ENCODE peak calls at places on chromosomes 16 and 17, in six cellular contexts. P, Q, G, A, J and I are unnamed samples.

GRCh38 chr16:8962393-8963009 is 1.2 kb downstream of the USP7 start:
- DNase-seq in P (peak), Q (no peak), G (no peak), A (peak), J (no peak), I (peak)

GRCh38 chr16:85173077-85173980 is 61.1 kb upstream of the CIBAR2 start:
- DNase-seq in P (peak), Q (peak), G (no peak), A (peak), J (no peak), I (no peak)

GRCh38 chr17:83080641-83081560 is 1.5 kb downstream of the METRNL start:
- DNase-seq in P (peak), Q (no peak), G (no peak), A (no peak), J (no peak), I (no peak)

GRCh38 chr16:4015275-4015990 is 100.8 kb downstream of the ADCY9 start:
- DNase-seq in P (no peak), Q (peak), G (no peak), A (peak), J (no peak), I (no peak)

GRCh38 chr17:5793899-5794298 is 209.6 kb upstream of the NLRP1 start:
- DNase-seq in P (no peak), Q (no peak), G (peak), A (no peak), J (no peak), I (no peak)

GRCh38 chr16:83952940-83953795 is at the start of gene OSGIN1:
- DNase-seq in P (peak), Q (peak), G (peak), A (peak), J (peak), I (peak)

GRCh38 chr17:7848665-7849184 is 6.1 kb upstream of the TMEM88 start:
- DNase-seq in P (no peak), Q (no peak), G (no peak), A (no peak), J (no peak), I (no peak)

GRCh38 chr17:49029841-49030240 is 32.7 kb downstream of the IGF2BP1 start:
- DNase-seq in P (no peak), Q (no peak), G (no peak), A (no peak), J (no peak), I (no peak)

GRCh38 chr17:46841561-46842379 is 9.6 kb upstream of the WNT9B start:
- DNase-seq in P (peak), Q (no peak), G (no peak), A (peak), J (no peak), I (no peak)

GRCh38 chr16:68590201-68590994 is 51.3 kb downstream of the ZFP90 start:
- DNase-seq in P (peak), Q (peak), G (no peak), A (peak), J (peak), I (peak)

GRCh38 chr17:81902023-81902652 is at the start of gene NPB:
- DNase-seq in P (peak), Q (no peak), G (no peak), A (peak), J (no peak), I (no peak)

GRCh38 chr16:86667035-86667434 is 88.7 kb downstream of the FOXL1 start:
- DNase-seq in P (no peak), Q (no peak), G (no peak), A (no peak), J (no peak), I (no peak)

GRCh38 chr16:81821422-81822128 is 42.5 kb downstream of the PLCG2 start:
- DNase-seq in P (no peak), Q (no peak), G (no peak), A (no peak), J (no peak), I (no peak)

GRCh38 chr17:60067871-60068270 is 10.8 kb downstream of the HEATR6 start:
- DNase-seq in P (no peak), Q (no peak), G (no peak), A (no peak), J (no peak), I (no peak)

GRCh38 chr16:76193851-76194620 is 83.2 kb upstream of the CNTNAP4 start:
- DNase-seq in P (no peak), Q (no peak), G (no peak), A (no peak), J (no peak), I (no peak)

GRCh38 chr16:9061358-9061813 is 30.1 kb upstream of the HAPSTR1 start:
- DNase-seq in P (peak), Q (no peak), G (no peak), A (no peak), J (peak), I (no peak)

GRCh38 chr16:27374794-27375499 is 27.0 kb upstream of the IL21R start:
- DNase-seq in P (peak), Q (peak), G (no peak), A (peak), J (peak), I (peak)

GRCh38 chr17:81249233-81250040 is 10.3 kb downstream of the NDUFAF8 start:
- DNase-seq in P (no peak), Q (peak), G (no peak), A (peak), J (no peak), I (no peak)

GRCh38 chr17:50845260-50846147 is 10.1 kb downstream of the WFIKKN2 start:
- DNase-seq in P (peak), Q (no peak), G (no peak), A (no peak), J (no peak), I (peak)

GRCh38 chr17:32928527-32929287 is 754 bp downstream of the TMEM98 start:
- DNase-seq in P (peak), Q (no peak), G (no peak), A (no peak), J (no peak), I (no peak)

GRCh38 chr17:42166196-42166763 is 11.5 kb upstream of the RAB5C start:
- DNase-seq in P (no peak), Q (no peak), G (no peak), A (no peak), J (no peak), I (no peak)

GRCh38 chr16:86568677-86569623 is 2.3 kb downstream of the FOXC2 start:
- DNase-seq in P (no peak), Q (no peak), G (no peak), A (no peak), J (no peak), I (no peak)

GRCh38 chr16:64545769-64546168 is 576.1 kb downstream of the CDH11 start:
- DNase-seq in P (no peak), Q (no peak), G (no peak), A (no peak), J (no peak), I (no peak)

GRCh38 chr17:59893617-59894100 is 738 bp downstream of the RPS6KB1 start:
- DNase-seq in P (peak), Q (peak), G (no peak), A (no peak), J (no peak), I (no peak)

GRCh38 chr17:67421869-67422273 is 44.8 kb downstream of the PITPNC1 start:
- DNase-seq in P (peak), Q (peak), G (no peak), A (no peak), J (peak), I (peak)

GRCh38 chr16:1089822-1090619 is 6.0 kb downstream of the C1QTNF8 start:
- DNase-seq in P (no peak), Q (peak), G (peak), A (peak), J (peak), I (no peak)

GRCh38 chr16:31265329-31266245 is 5.8 kb downstream of the ITGAM start:
- DNase-seq in P (peak), Q (peak), G (no peak), A (peak), J (no peak), I (peak)

GRCh38 chr17:41382396-41382795 is 290 bp upstream of the KRT34 start:
- DNase-seq in P (peak), Q (no peak), G (no peak), A (no peak), J (no peak), I (no peak)

GRCh38 chr16:58732545-58733247 is 1.4 kb downstream of the GOT2 start:
- DNase-seq in P (peak), Q (no peak), G (no peak), A (no peak), J (no peak), I (no peak)

GRCh38 chr16:55471448-55472097 is 7.4 kb upstream of the MMP2 start:
- DNase-seq in P (peak), Q (peak), G (no peak), A (no peak), J (no peak), I (peak)

GRCh38 chr16:66335704-66336329 is 30.7 kb upstream of the CDH5 start:
- DNase-seq in P (no peak), Q (no peak), G (no peak), A (no peak), J (no peak), I (no peak)

GRCh38 chr17:41697122-41697962 is 8.7 kb downstream of the EIF1 start:
- DNase-seq in P (peak), Q (no peak), G (no peak), A (peak), J (peak), I (no peak)

GRCh38 chr17:32964541-32964940 is 27.1 kb upstream of the SPACA3 start:
- DNase-seq in P (no peak), Q (no peak), G (no peak), A (no peak), J (no peak), I (no peak)

GRCh38 chr17:44908761-44909326 is 6.5 kb downstream of the GFAP start:
- DNase-seq in P (no peak), Q (no peak), G (no peak), A (no peak), J (no peak), I (no peak)
- H3K27ac ChIP-seq in P (peak), Q (peak), G (no peak), A (no peak), J (no peak), I (no peak)

DNA sequence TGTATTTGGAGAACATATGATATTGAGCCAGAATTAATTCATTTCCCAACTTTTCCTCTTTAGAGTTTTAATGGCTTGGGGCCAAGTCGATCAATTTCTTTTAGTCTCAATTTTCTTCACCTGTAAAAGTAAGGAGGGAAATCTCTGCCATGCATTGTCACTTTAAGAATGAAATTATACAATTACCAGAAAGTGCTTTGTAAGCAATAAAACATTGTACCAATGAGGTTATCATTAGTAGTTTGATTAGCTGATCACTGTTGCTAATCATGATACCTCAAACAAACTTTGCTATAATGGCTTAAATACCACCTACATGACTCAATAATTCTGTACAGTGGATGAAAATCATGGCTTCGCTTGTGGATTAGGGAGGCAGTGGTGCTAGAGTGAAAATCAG is 1525.8 kb upstream of the GOT2 start:
- DNase-seq in P (no peak), Q (no peak), G (no peak), A (no peak), J (no peak), I (no peak)
- H3K27ac ChIP-seq in P (no peak), Q (no peak), G (no peak), A (no peak), J (no peak), I (no peak)

GRCh38 chr16:48292452-48292851 is 45.1 kb upstream of the ABCC11 start:
- DNase-seq in P (no peak), Q (no peak), G (no peak), A (no peak), J (no peak), I (no peak)
- H3K27ac ChIP-seq in P (no peak), Q (no peak), G (no peak), A (no peak), J (no peak), I (peak)

GRCh38 chr17:74746376-74746775 is 2.1 kb upstream of the NHERF1 start:
- DNase-seq in P (no peak), Q (no peak), G (no peak), A (peak), J (no peak), I (no peak)

GRCh38 chr17:74744714-74745547 is 3.5 kb upstream of the NHERF1 start:
- DNase-seq in P (peak), Q (peak), G (peak), A (peak), J (peak), I (peak)

GRCh38 chr17:74746922-74747321 is 1.5 kb upstream of the NHERF1 start:
- DNase-seq in P (no peak), Q (no peak), G (no peak), A (peak), J (no peak), I (no peak)

GRCh38 chr17:74744349-74744713 is 4.1 kb upstream of the NHERF1 start:
- DNase-seq in P (no peak), Q (no peak), G (no peak), A (no peak), J (no peak), I (no peak)

GRCh38 chr17:74745548-74746177 is 2.8 kb upstream of the NHERF1 start:
- DNase-seq in P (no peak), Q (no peak), G (no peak), A (peak), J (no peak), I (no peak)
- H3K27ac ChIP-seq in P (no peak), Q (no peak), G (no peak), A (no peak), J (no peak), I (no peak)

GRCh38 chr16:23387666-23388065 is 65.3 kb downstream of the COG7 start:
- DNase-seq in P (no peak), Q (no peak), G (no peak), A (peak), J (no peak), I (no peak)
- H3K27ac ChIP-seq in P (no peak), Q (no peak), G (no peak), A (no peak), J (no peak), I (no peak)

GRCh38 chr17:57421393-57421717 is 165.0 kb downstream of the MSI2 start:
- DNase-seq in P (no peak), Q (no peak), G (no peak), A (no peak), J (no peak), I (no peak)
- H3K27ac ChIP-seq in P (no peak), Q (peak), G (no peak), A (no peak), J (no peak), I (no peak)

DNA sequence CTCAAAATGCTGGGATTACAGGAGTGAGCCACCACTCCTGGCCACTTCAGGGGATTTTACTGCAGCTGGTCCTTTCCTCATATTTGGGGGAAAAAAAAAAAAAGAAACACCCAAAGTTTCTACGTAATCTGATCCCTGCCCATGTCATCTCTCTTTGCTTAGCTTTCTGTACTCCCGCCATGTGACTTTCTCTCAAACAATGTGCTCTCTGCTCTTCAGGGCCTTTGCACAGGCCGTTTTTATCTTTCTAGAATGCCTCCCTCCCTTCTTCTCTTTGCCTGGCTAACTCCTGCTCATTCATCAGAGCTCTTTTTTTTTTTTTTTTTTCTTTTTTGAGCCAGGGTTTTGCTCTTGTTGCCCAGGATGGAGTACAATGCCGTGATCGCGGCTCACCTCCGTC is 4.9 kb upstream of the HDAC5 start:
- DNase-seq in P (no peak), Q (no peak), G (no peak), A (no peak), J (no peak), I (no peak)
- H3K27ac ChIP-seq in P (no peak), Q (no peak), G (no peak), A (no peak), J (no peak), I (no peak)